ENCODE peak calls at places on chromosomes 7 and 10, in nine cellular contexts. One of them, this sample, is unnamed.
A peak's percentile ranks its signal among the peaks of the same experiment; 100 is the strongest.

GRCh38 chr10:71462642-71462935 is 65.9 kb downstream of the CDH23 start:
- DNase-seq in NCI-H2081: no peak
- DNase-seq in non-pigmented ciliary epithelial cell: no peak
- DNase-seq in activated naive CD4-positive, alpha-beta T cell treated with Interleukin-2 at 50 U/mL for 16 hours: no peak
- DNase-seq in AG09309: no peak
- DNase-seq in glutamatergic neuron: no peak
- DNase-seq in AG04450: no peak
- DNase-seq in mesenchymal stem cell: no peak
- DNase-seq in dermis blood vessel endothelial cell: no peak
- DNase-seq in this sample: no peak

GRCh38 chr7:149422914-149423285 is 38.0 kb downstream of the ZNF777 start:
- DNase-seq in NCI-H2081: no peak
- DNase-seq in non-pigmented ciliary epithelial cell: no peak
- DNase-seq in activated naive CD4-positive, alpha-beta T cell treated with Interleukin-2 at 50 U/mL for 16 hours: peak; percentile 40
- DNase-seq in AG09309: no peak
- DNase-seq in glutamatergic neuron: no peak
- DNase-seq in AG04450: no peak
- DNase-seq in mesenchymal stem cell: no peak
- DNase-seq in dermis blood vessel endothelial cell: no peak
- DNase-seq in this sample: no peak

GRCh38 chr10:124539935-124540641 is 78.5 kb downstream of the LHPP start:
- DNase-seq in NCI-H2081: peak; percentile 16
- DNase-seq in non-pigmented ciliary epithelial cell: no peak
- DNase-seq in activated naive CD4-positive, alpha-beta T cell treated with Interleukin-2 at 50 U/mL for 16 hours: peak; percentile 75
- DNase-seq in AG09309: no peak
- DNase-seq in glutamatergic neuron: peak; percentile 88
- DNase-seq in AG04450: no peak
- DNase-seq in mesenchymal stem cell: peak; percentile 43
- DNase-seq in dermis blood vessel endothelial cell: peak; percentile 72
- DNase-seq in this sample: no peak

GRCh38 chr10:116001266-116001857 is 271.6 kb downstream of the GFRA1 start:
- DNase-seq in NCI-H2081: no peak
- DNase-seq in non-pigmented ciliary epithelial cell: no peak
- DNase-seq in activated naive CD4-positive, alpha-beta T cell treated with Interleukin-2 at 50 U/mL for 16 hours: no peak
- DNase-seq in AG09309: no peak
- DNase-seq in glutamatergic neuron: no peak
- DNase-seq in AG04450: no peak
- DNase-seq in mesenchymal stem cell: no peak
- DNase-seq in dermis blood vessel endothelial cell: peak; percentile 2
- DNase-seq in this sample: no peak

GRCh38 chr10:71542476-71542875 is 145.8 kb downstream of the CDH23 start:
- DNase-seq in NCI-H2081: no peak
- DNase-seq in non-pigmented ciliary epithelial cell: no peak
- DNase-seq in activated naive CD4-positive, alpha-beta T cell treated with Interleukin-2 at 50 U/mL for 16 hours: no peak
- DNase-seq in AG09309: no peak
- DNase-seq in glutamatergic neuron: no peak
- DNase-seq in AG04450: no peak
- DNase-seq in mesenchymal stem cell: no peak
- DNase-seq in dermis blood vessel endothelial cell: no peak
- DNase-seq in this sample: no peak

GRCh38 chr7:117190104-117190503 is 132.8 kb downstream of the WNT2 start:
- DNase-seq in NCI-H2081: no peak
- DNase-seq in non-pigmented ciliary epithelial cell: no peak
- DNase-seq in activated naive CD4-positive, alpha-beta T cell treated with Interleukin-2 at 50 U/mL for 16 hours: no peak
- DNase-seq in AG09309: no peak
- DNase-seq in glutamatergic neuron: no peak
- DNase-seq in AG04450: no peak
- DNase-seq in mesenchymal stem cell: no peak
- DNase-seq in dermis blood vessel endothelial cell: no peak
- DNase-seq in this sample: no peak

GRCh38 chr10:23343591-23344225 is 889 bp downstream of the C10orf67 start:
- DNase-seq in NCI-H2081: peak; percentile 38
- DNase-seq in non-pigmented ciliary epithelial cell: no peak
- DNase-seq in activated naive CD4-positive, alpha-beta T cell treated with Interleukin-2 at 50 U/mL for 16 hours: peak; percentile 53
- DNase-seq in AG09309: no peak
- DNase-seq in glutamatergic neuron: peak; percentile 56
- DNase-seq in AG04450: no peak
- DNase-seq in mesenchymal stem cell: peak; percentile 30
- DNase-seq in dermis blood vessel endothelial cell: no peak
- DNase-seq in this sample: peak; percentile 87

GRCh38 chr7:155052982-155053381 is 17.1 kb upstream of the HTR5A start:
- DNase-seq in NCI-H2081: no peak
- DNase-seq in non-pigmented ciliary epithelial cell: no peak
- DNase-seq in activated naive CD4-positive, alpha-beta T cell treated with Interleukin-2 at 50 U/mL for 16 hours: no peak
- DNase-seq in AG09309: no peak
- DNase-seq in glutamatergic neuron: no peak
- DNase-seq in AG04450: no peak
- DNase-seq in mesenchymal stem cell: no peak
- DNase-seq in dermis blood vessel endothelial cell: no peak
- DNase-seq in this sample: no peak

GRCh38 chr10:117537904-117538524 is 4.5 kb upstream of the EMX2 start:
- DNase-seq in NCI-H2081: no peak
- DNase-seq in non-pigmented ciliary epithelial cell: no peak
- DNase-seq in activated naive CD4-positive, alpha-beta T cell treated with Interleukin-2 at 50 U/mL for 16 hours: no peak
- DNase-seq in AG09309: no peak
- DNase-seq in glutamatergic neuron: peak; percentile 24
- DNase-seq in AG04450: no peak
- DNase-seq in mesenchymal stem cell: no peak
- DNase-seq in dermis blood vessel endothelial cell: no peak
- DNase-seq in this sample: no peak

GRCh38 chr10:22372298-22372697 is 27.0 kb downstream of the SPAG6 start:
- DNase-seq in NCI-H2081: no peak
- DNase-seq in non-pigmented ciliary epithelial cell: no peak
- DNase-seq in activated naive CD4-positive, alpha-beta T cell treated with Interleukin-2 at 50 U/mL for 16 hours: no peak
- DNase-seq in AG09309: no peak
- DNase-seq in glutamatergic neuron: no peak
- DNase-seq in AG04450: no peak
- DNase-seq in mesenchymal stem cell: no peak
- DNase-seq in dermis blood vessel endothelial cell: no peak
- DNase-seq in this sample: no peak

GRCh38 chr7:539731-540411 is 20.2 kb upstream of the PDGFA start:
- DNase-seq in NCI-H2081: no peak
- DNase-seq in non-pigmented ciliary epithelial cell: no peak
- DNase-seq in activated naive CD4-positive, alpha-beta T cell treated with Interleukin-2 at 50 U/mL for 16 hours: no peak
- DNase-seq in AG09309: no peak
- DNase-seq in glutamatergic neuron: no peak
- DNase-seq in AG04450: no peak
- DNase-seq in mesenchymal stem cell: peak; percentile 78
- DNase-seq in dermis blood vessel endothelial cell: no peak
- DNase-seq in this sample: peak; percentile 98

GRCh38 chr10:29240991-29241660 is 47.7 kb upstream of the LYZL1 start:
- DNase-seq in NCI-H2081: no peak
- DNase-seq in non-pigmented ciliary epithelial cell: no peak
- DNase-seq in activated naive CD4-positive, alpha-beta T cell treated with Interleukin-2 at 50 U/mL for 16 hours: no peak
- DNase-seq in AG09309: no peak
- DNase-seq in glutamatergic neuron: no peak
- DNase-seq in AG04450: no peak
- DNase-seq in mesenchymal stem cell: no peak
- DNase-seq in dermis blood vessel endothelial cell: no peak
- DNase-seq in this sample: no peak

GRCh38 chr10:50358925-50359687 is 107.8 kb upstream of the ASAH2 start:
- DNase-seq in NCI-H2081: no peak
- DNase-seq in non-pigmented ciliary epithelial cell: no peak
- DNase-seq in activated naive CD4-positive, alpha-beta T cell treated with Interleukin-2 at 50 U/mL for 16 hours: no peak
- DNase-seq in AG09309: no peak
- DNase-seq in glutamatergic neuron: no peak
- DNase-seq in AG04450: no peak
- DNase-seq in mesenchymal stem cell: no peak
- DNase-seq in dermis blood vessel endothelial cell: no peak
- DNase-seq in this sample: no peak

GRCh38 chr10:97796651-97797050 is 24.9 kb upstream of the SFRP5 start:
- DNase-seq in NCI-H2081: no peak
- DNase-seq in non-pigmented ciliary epithelial cell: no peak
- DNase-seq in activated naive CD4-positive, alpha-beta T cell treated with Interleukin-2 at 50 U/mL for 16 hours: peak; percentile 10
- DNase-seq in AG09309: no peak
- DNase-seq in glutamatergic neuron: no peak
- DNase-seq in AG04450: no peak
- DNase-seq in mesenchymal stem cell: no peak
- DNase-seq in dermis blood vessel endothelial cell: peak; percentile 12
- DNase-seq in this sample: no peak

GRCh38 chr10:124041684-124042445 is 51.5 kb downstream of the CHST15 start:
- DNase-seq in NCI-H2081: no peak
- DNase-seq in non-pigmented ciliary epithelial cell: no peak
- DNase-seq in activated naive CD4-positive, alpha-beta T cell treated with Interleukin-2 at 50 U/mL for 16 hours: no peak
- DNase-seq in AG09309: peak; percentile 23
- DNase-seq in glutamatergic neuron: no peak
- DNase-seq in AG04450: no peak
- DNase-seq in mesenchymal stem cell: no peak
- DNase-seq in dermis blood vessel endothelial cell: no peak
- DNase-seq in this sample: no peak

GRCh38 chr7:149229526-149229925 is 9.9 kb upstream of the ZNF212 start:
- DNase-seq in NCI-H2081: peak; percentile 12
- DNase-seq in non-pigmented ciliary epithelial cell: no peak
- DNase-seq in activated naive CD4-positive, alpha-beta T cell treated with Interleukin-2 at 50 U/mL for 16 hours: no peak
- DNase-seq in AG09309: no peak
- DNase-seq in glutamatergic neuron: no peak
- DNase-seq in AG04450: no peak
- DNase-seq in mesenchymal stem cell: no peak
- DNase-seq in dermis blood vessel endothelial cell: no peak
- DNase-seq in this sample: no peak

GRCh38 chr10:10923029-10923668 is 94.5 kb upstream of the CELF2 start:
- DNase-seq in NCI-H2081: no peak
- DNase-seq in non-pigmented ciliary epithelial cell: no peak
- DNase-seq in activated naive CD4-positive, alpha-beta T cell treated with Interleukin-2 at 50 U/mL for 16 hours: no peak
- DNase-seq in AG09309: no peak
- DNase-seq in glutamatergic neuron: no peak
- DNase-seq in AG04450: no peak
- DNase-seq in mesenchymal stem cell: no peak
- DNase-seq in dermis blood vessel endothelial cell: no peak
- DNase-seq in this sample: no peak

GRCh38 chr7:149882264-149883048 is 8.7 kb downstream of the ATP6V0E2 start:
- DNase-seq in NCI-H2081: no peak
- DNase-seq in non-pigmented ciliary epithelial cell: no peak
- DNase-seq in activated naive CD4-positive, alpha-beta T cell treated with Interleukin-2 at 50 U/mL for 16 hours: no peak
- DNase-seq in AG09309: no peak
- DNase-seq in glutamatergic neuron: no peak
- DNase-seq in AG04450: no peak
- DNase-seq in mesenchymal stem cell: no peak
- DNase-seq in dermis blood vessel endothelial cell: no peak
- DNase-seq in this sample: no peak

GRCh38 chr10:85851300-85851699 is 515.3 kb downstream of the GRID1 start:
- DNase-seq in NCI-H2081: no peak
- DNase-seq in non-pigmented ciliary epithelial cell: no peak
- DNase-seq in activated naive CD4-positive, alpha-beta T cell treated with Interleukin-2 at 50 U/mL for 16 hours: no peak
- DNase-seq in AG09309: no peak
- DNase-seq in glutamatergic neuron: no peak
- DNase-seq in AG04450: no peak
- DNase-seq in mesenchymal stem cell: peak; percentile 42
- DNase-seq in dermis blood vessel endothelial cell: no peak
- DNase-seq in this sample: no peak

GRCh38 chr10:58560068-58560467 is 47.4 kb downstream of the BICC1 start:
- DNase-seq in NCI-H2081: no peak
- DNase-seq in non-pigmented ciliary epithelial cell: no peak
- DNase-seq in activated naive CD4-positive, alpha-beta T cell treated with Interleukin-2 at 50 U/mL for 16 hours: no peak
- DNase-seq in AG09309: no peak
- DNase-seq in glutamatergic neuron: no peak
- DNase-seq in AG04450: no peak
- DNase-seq in mesenchymal stem cell: no peak
- DNase-seq in dermis blood vessel endothelial cell: no peak
- DNase-seq in this sample: no peak

GRCh38 chr7:155844526-155844925 is 32.3 kb upstream of the SHH start:
- DNase-seq in NCI-H2081: no peak
- DNase-seq in non-pigmented ciliary epithelial cell: no peak
- DNase-seq in activated naive CD4-positive, alpha-beta T cell treated with Interleukin-2 at 50 U/mL for 16 hours: no peak
- DNase-seq in AG09309: no peak
- DNase-seq in glutamatergic neuron: no peak
- DNase-seq in AG04450: no peak
- DNase-seq in mesenchymal stem cell: no peak
- DNase-seq in dermis blood vessel endothelial cell: no peak
- DNase-seq in this sample: peak; percentile 33

GRCh38 chr7:127447326-127447945 is 54.9 kb upstream of the ZNF800 start:
- DNase-seq in NCI-H2081: peak; percentile 53
- DNase-seq in non-pigmented ciliary epithelial cell: no peak
- DNase-seq in activated naive CD4-positive, alpha-beta T cell treated with Interleukin-2 at 50 U/mL for 16 hours: peak; percentile 51
- DNase-seq in AG09309: peak; percentile 5
- DNase-seq in glutamatergic neuron: no peak
- DNase-seq in AG04450: peak; percentile 3
- DNase-seq in mesenchymal stem cell: peak; percentile 17
- DNase-seq in dermis blood vessel endothelial cell: peak; percentile 64
- DNase-seq in this sample: no peak

GRCh38 chr10:44696496-44696895 is 214.6 kb upstream of the TMEM72 start:
- DNase-seq in NCI-H2081: no peak
- DNase-seq in non-pigmented ciliary epithelial cell: no peak
- DNase-seq in activated naive CD4-positive, alpha-beta T cell treated with Interleukin-2 at 50 U/mL for 16 hours: no peak
- DNase-seq in AG09309: peak; percentile 88
- DNase-seq in glutamatergic neuron: no peak
- DNase-seq in AG04450: no peak
- DNase-seq in mesenchymal stem cell: peak; percentile 12
- DNase-seq in dermis blood vessel endothelial cell: no peak
- DNase-seq in this sample: no peak

GRCh38 chr7:151784843-151785680 is 91.9 kb downstream of the PRKAG2 start:
- DNase-seq in NCI-H2081: no peak
- DNase-seq in non-pigmented ciliary epithelial cell: no peak
- DNase-seq in activated naive CD4-positive, alpha-beta T cell treated with Interleukin-2 at 50 U/mL for 16 hours: no peak
- DNase-seq in AG09309: no peak
- DNase-seq in glutamatergic neuron: peak; percentile 39
- DNase-seq in AG04450: no peak
- DNase-seq in mesenchymal stem cell: no peak
- DNase-seq in dermis blood vessel endothelial cell: no peak
- DNase-seq in this sample: no peak

GRCh38 chr7:102042016-102042656 is 224.7 kb downstream of the CUX1 start:
- DNase-seq in NCI-H2081: no peak
- DNase-seq in non-pigmented ciliary epithelial cell: peak; percentile 57
- DNase-seq in activated naive CD4-positive, alpha-beta T cell treated with Interleukin-2 at 50 U/mL for 16 hours: no peak
- DNase-seq in AG09309: peak; percentile 29
- DNase-seq in glutamatergic neuron: no peak
- DNase-seq in AG04450: no peak
- DNase-seq in mesenchymal stem cell: peak; percentile 30
- DNase-seq in dermis blood vessel endothelial cell: peak; percentile 64
- DNase-seq in this sample: no peak

GRCh38 chr7:22640269-22640668 is 86.7 kb upstream of the IL6 start:
- DNase-seq in NCI-H2081: no peak
- DNase-seq in non-pigmented ciliary epithelial cell: no peak
- DNase-seq in activated naive CD4-positive, alpha-beta T cell treated with Interleukin-2 at 50 U/mL for 16 hours: peak; percentile 54
- DNase-seq in AG09309: no peak
- DNase-seq in glutamatergic neuron: no peak
- DNase-seq in AG04450: no peak
- DNase-seq in mesenchymal stem cell: no peak
- DNase-seq in dermis blood vessel endothelial cell: no peak
- DNase-seq in this sample: no peak

GRCh38 chr10:97434557-97434956 is 8.6 kb downstream of the PGAM1 start:
- DNase-seq in NCI-H2081: no peak
- DNase-seq in non-pigmented ciliary epithelial cell: no peak
- DNase-seq in activated naive CD4-positive, alpha-beta T cell treated with Interleukin-2 at 50 U/mL for 16 hours: no peak
- DNase-seq in AG09309: no peak
- DNase-seq in glutamatergic neuron: no peak
- DNase-seq in AG04450: no peak
- DNase-seq in mesenchymal stem cell: no peak
- DNase-seq in dermis blood vessel endothelial cell: no peak
- DNase-seq in this sample: no peak

GRCh38 chr10:17444062-17444714 is 10.2 kb downstream of the ST8SIA6 start:
- DNase-seq in NCI-H2081: no peak
- DNase-seq in non-pigmented ciliary epithelial cell: no peak
- DNase-seq in activated naive CD4-positive, alpha-beta T cell treated with Interleukin-2 at 50 U/mL for 16 hours: no peak
- DNase-seq in AG09309: no peak
- DNase-seq in glutamatergic neuron: no peak
- DNase-seq in AG04450: no peak
- DNase-seq in mesenchymal stem cell: no peak
- DNase-seq in dermis blood vessel endothelial cell: peak; percentile 46
- DNase-seq in this sample: no peak

GRCh38 chr7:132321387-132321786 is 254.9 kb downstream of the PLXNA4 start:
- DNase-seq in NCI-H2081: no peak
- DNase-seq in non-pigmented ciliary epithelial cell: no peak
- DNase-seq in activated naive CD4-positive, alpha-beta T cell treated with Interleukin-2 at 50 U/mL for 16 hours: no peak
- DNase-seq in AG09309: no peak
- DNase-seq in glutamatergic neuron: peak; percentile 85
- DNase-seq in AG04450: no peak
- DNase-seq in mesenchymal stem cell: no peak
- DNase-seq in dermis blood vessel endothelial cell: peak; percentile 15
- DNase-seq in this sample: no peak

GRCh38 chr7:44286618-44287487 is 38.5 kb downstream of the CAMK2B start:
- DNase-seq in NCI-H2081: no peak
- DNase-seq in non-pigmented ciliary epithelial cell: no peak
- DNase-seq in activated naive CD4-positive, alpha-beta T cell treated with Interleukin-2 at 50 U/mL for 16 hours: no peak
- DNase-seq in AG09309: no peak
- DNase-seq in glutamatergic neuron: peak; percentile 5
- DNase-seq in AG04450: no peak
- DNase-seq in mesenchymal stem cell: no peak
- DNase-seq in dermis blood vessel endothelial cell: no peak
- DNase-seq in this sample: peak; percentile 23

GRCh38 chr7:26368542-26368941 is 76.9 kb downstream of the SNX10 start:
- DNase-seq in NCI-H2081: peak; percentile 31
- DNase-seq in non-pigmented ciliary epithelial cell: no peak
- DNase-seq in activated naive CD4-positive, alpha-beta T cell treated with Interleukin-2 at 50 U/mL for 16 hours: no peak
- DNase-seq in AG09309: no peak
- DNase-seq in glutamatergic neuron: no peak
- DNase-seq in AG04450: no peak
- DNase-seq in mesenchymal stem cell: no peak
- DNase-seq in dermis blood vessel endothelial cell: peak; percentile 28
- DNase-seq in this sample: no peak